ENCODE peak calls at places on chromosomes 11 and 22, in four cellular contexts. P is neuronal stem cell, Y is mesendoderm, D is mesenchymal stem cell. T is an unnamed sample. For H3K79me1, the result is how much of the 10 kb centered on the place peaks cover.

GRCh38 chr11:33912405-33913361 is 20.8 kb upstream of the LMO2 start:
- DNase-seq in P (peak), Y (peak), D (peak), T (no peak)

GRCh38 chr11:12287009-12287373 is 90.4 kb upstream of the PARVA start:
- DNase-seq in P (no peak), Y (peak), D (peak), T (no peak)

GRCh38 chr11:33067294-33067693 is 27.9 kb downstream of the TCP11L1 start:
- DNase-seq in P (no peak), Y (no peak), D (no peak), T (no peak)

GRCh38 chr22:31970490-31971444 is 26.4 kb downstream of the YWHAH start:
- DNase-seq in P (peak), Y (peak), D (peak), T (peak)

GRCh38 chr22:39471421-39472141 is 14.8 kb downstream of the MGAT3 start:
- DNase-seq in P (no peak), Y (peak), D (peak), T (no peak)

GRCh38 chr11:111871693-111872161 is 346 bp upstream of the ALG9 start:
- DNase-seq in P (no peak), Y (no peak), D (no peak), T (no peak)

GRCh38 chr22:46580940-46581579 is 39.1 kb upstream of the GRAMD4 start:
- DNase-seq in P (no peak), Y (no peak), D (no peak), T (no peak)

GRCh38 chr11:13061294-13061990 is 52.3 kb downstream of the RASSF10 start:
- DNase-seq in P (no peak), Y (peak), D (no peak), T (no peak)

GRCh38 chr11:102900346-102900745 is 25.6 kb upstream of the MMP12 start:
- DNase-seq in P (no peak), Y (no peak), D (no peak), T (no peak)

GRCh38 chr11:67044496-67044895 is 12.2 kb upstream of the RHOD start:
- DNase-seq in P (no peak), Y (no peak), D (no peak), T (no peak)

GRCh38 chr11:36513965-36514364 is 3.9 kb upstream of the TRAF6 start:
- DNase-seq in P (no peak), Y (no peak), D (no peak), T (no peak)

GRCh38 chr11:118398797-118399564 is 2.4 kb upstream of the ATP5MG start:
- DNase-seq in P (no peak), Y (no peak), D (peak), T (no peak)

GRCh38 chr22:29214232-29214631 is 8.5 kb downstream of the EMID1 start:
- DNase-seq in P (no peak), Y (no peak), D (no peak), T (no peak)

GRCh38 chr11:134659882-134660281 is 247.8 kb upstream of the B3GAT1 start:
- DNase-seq in P (no peak), Y (no peak), D (no peak), T (peak)

GRCh38 chr11:28542556-28542955 is 434.4 kb downstream of the METTL15 start:
- DNase-seq in P (no peak), Y (no peak), D (no peak), T (no peak)

GRCh38 chr11:94477644-94478043 is 16.0 kb downstream of the MRE11 start:
- DNase-seq in P (no peak), Y (no peak), D (no peak), T (no peak)

GRCh38 chr22:47043835-47044721 is 281.6 kb downstream of the TBC1D22A start:
- DNase-seq in P (no peak), Y (no peak), D (peak), T (peak)

GRCh38 chr22:25172153-25172552 is 27.5 kb upstream of the CRYBB3 start:
- DNase-seq in P (no peak), Y (peak), D (no peak), T (no peak)

GRCh38 chr11:16013649-16014275 is 342.6 kb downstream of the SOX6 start:
- DNase-seq in P (no peak), Y (peak), D (peak), T (no peak)

GRCh38 chr22:30044369-30044768 is 35.9 kb upstream of the HORMAD2 start:
- DNase-seq in P (no peak), Y (no peak), D (peak), T (no peak)

DNA sequence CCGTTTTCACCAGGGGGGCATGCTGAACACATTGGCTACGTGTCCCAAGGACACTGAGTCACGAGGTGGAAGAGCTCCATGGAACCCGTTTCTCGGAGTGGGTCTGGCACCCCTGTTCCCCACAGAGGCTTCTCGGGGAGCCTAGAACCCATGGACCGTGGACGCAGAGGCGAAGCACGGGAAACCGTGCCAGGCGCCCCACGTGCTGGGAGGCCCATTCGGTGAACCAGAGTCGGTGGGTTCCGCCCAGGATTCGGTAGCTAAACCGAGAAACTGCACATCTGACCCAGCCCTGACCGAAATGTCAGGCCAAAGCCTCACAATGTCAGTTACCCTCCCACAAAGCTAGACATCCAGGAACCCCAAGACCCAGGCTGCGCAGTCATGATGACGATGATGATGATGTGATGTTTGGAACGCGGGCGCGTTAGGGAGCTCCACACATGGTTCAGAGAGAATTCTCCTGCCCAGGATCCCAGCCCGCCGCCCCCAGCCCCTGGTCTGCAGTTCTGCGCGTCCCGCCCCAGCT is 28.5 kb upstream of the WNT11 start:
- DNase-seq in P (no peak), Y (no peak), D (peak), T (no peak)
- H3K79me1 ChIP-seq in P (under half), Y (under half), D (under half), T (under half)

DNA sequence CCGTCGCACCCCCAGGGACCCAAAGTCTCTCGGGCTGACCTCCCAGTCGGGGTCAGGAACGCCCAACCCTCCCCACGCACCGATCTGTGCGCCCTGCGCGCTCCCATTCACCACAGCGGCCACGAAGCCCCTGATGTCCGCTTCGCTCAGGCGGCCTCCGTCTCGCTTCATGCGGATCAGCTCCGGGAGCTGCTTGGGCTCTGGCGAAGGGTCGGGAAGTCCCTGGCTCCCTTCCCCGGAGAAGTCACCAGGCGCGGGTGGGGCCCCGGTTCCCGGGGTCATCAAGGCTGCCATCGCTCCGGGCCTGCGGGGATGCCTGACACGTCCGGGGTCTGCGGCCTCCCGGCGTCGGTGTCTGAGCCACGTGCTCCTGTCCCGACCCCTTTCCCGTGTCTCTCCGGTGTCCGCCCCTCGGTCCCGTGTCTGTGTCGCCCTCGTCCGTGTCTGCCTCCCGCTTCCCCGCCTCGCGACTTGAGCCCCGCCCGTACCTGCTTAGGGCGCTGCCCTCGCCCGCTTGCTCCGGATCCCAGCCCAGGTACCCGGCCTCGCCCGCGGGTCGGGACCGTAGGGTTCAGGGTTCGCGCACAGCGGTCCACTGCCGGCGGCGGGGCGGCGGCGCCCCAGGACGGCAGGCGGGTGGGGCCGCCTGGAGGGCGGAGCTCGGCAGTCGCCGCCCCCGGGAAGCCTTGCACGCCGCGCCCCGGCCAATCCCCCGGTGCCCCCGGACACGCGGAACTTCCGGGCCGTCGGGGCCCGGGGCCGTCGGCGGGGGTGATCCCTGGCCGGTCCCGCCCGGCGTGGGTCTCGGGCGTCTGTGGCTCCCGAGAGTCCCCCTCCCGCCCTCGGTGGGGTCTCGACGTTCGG is at the start of gene TYMP:
- DNase-seq in P (no peak), Y (no peak), D (peak), T (no peak)
- H3K79me1 ChIP-seq in P (under half), Y (under half), D (under half), T (under half)

GRCh38 chr11:44992774-44993173 is 42.1 kb upstream of the TP53I11 start:
- DNase-seq in P (no peak), Y (no peak), D (no peak), T (no peak)
- H3K79me1 ChIP-seq in P (under half), Y (under half), D (under half), T (under half)

DNA sequence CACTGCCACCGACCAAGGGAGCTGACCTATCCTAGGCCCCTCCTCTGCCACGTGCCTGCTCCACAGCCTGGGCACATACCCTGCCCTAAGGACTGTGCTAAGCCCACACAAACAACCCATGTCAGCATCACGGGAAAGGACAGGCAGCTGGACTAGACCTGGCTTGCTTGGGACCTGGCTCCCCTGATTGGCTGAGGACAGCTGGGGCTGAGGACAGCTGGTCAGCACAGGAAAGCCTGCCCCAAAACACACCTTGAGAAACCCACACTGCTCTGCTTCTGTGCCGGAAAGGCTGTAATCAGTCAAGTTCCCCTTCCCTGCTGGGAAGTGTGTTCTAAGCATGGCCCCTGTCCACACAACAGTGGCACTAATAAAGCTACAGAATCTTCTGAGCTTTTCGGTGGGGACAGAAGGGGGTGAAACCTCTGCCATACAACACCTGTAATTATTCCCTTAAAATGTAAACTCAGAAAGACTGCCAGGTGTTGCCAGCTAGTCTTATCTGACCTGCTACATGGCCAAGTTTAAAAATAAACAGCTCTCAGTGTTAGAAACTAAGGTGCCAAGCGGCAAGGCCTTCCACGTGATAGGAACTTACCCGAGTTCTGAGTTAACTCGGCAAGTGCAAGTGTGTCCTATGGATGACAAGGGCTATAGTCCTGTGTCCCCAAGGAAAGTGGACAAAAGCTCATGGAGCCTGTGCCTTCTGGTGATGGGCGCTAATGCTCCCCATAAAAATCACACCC is 35.7 kb upstream of the ARFGAP3 start:
- DNase-seq in P (no peak), Y (no peak), D (no peak), T (no peak)
- H3K79me1 ChIP-seq in P (under half), Y (under half), D (half or more), T (under half)

GRCh38 chr11:120296554-120296953 is 28.5 kb upstream of the TLCD5 start:
- DNase-seq in P (no peak), Y (no peak), D (no peak), T (no peak)
- H3K79me1 ChIP-seq in P (under half), Y (under half), D (under half), T (under half)

DNA sequence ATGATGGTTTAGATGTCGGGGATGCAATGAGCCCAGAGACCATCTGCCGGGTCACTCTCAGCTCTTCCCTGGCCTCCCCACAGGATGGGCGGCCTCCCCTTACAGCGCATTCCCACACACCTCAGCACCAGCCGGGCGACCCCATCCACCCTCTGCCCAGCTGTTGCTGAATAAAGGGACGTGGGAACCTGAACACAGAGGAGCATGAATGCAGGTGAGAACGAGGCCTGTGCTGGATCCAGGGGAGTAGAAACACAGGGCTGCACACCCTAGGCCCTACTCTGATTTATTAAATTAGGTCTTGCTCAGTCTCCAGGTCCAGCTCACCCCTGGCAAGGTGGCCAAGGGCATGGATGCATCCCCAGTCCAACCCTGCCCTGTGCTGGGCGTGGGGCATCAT is 180.5 kb downstream of the CTTN start:
- DNase-seq in P (no peak), Y (no peak), D (no peak), T (no peak)
- H3K79me1 ChIP-seq in P (under half), Y (under half), D (under half), T (under half)